ENCODE peak calls at places on chromosomes 2 and 18, in five cellular contexts. I is OCI-LY7, E is fibroblast of pulmonary artery, L is HFFc6, X is endothelial cell. R is an unnamed sample.

GRCh38 chr18:23540867-23541266 is 37.6 kb downstream of the RMC1 start:
- DNase-seq in L (no peak), E (peak), X (no peak), I (no peak), R (no peak)

GRCh38 chr18:22691988-22692710 is 241.0 kb upstream of the RBBP8 start:
- DNase-seq in I (no peak), L (peak), X (no peak), E (peak), R (peak)

GRCh38 chr2:46091004-46091403 is 206.2 kb upstream of the EPAS1 start:
- DNase-seq in E (no peak), L (no peak), I (no peak), X (no peak), R (no peak)

GRCh38 chr2:234203135-234203984 is 152.9 kb downstream of the SPP2 start:
- DNase-seq in I (no peak), X (no peak), E (peak), L (peak), R (peak)

GRCh38 chr2:168116448-168116847 is 130.9 kb downstream of the STK39 start:
- DNase-seq in L (no peak), I (no peak), X (peak), E (peak), R (no peak)

GRCh38 chr18:53152478-53152877 is 812.5 kb downstream of the DCC start:
- DNase-seq in L (no peak), E (no peak), X (no peak), I (no peak), R (no peak)

GRCh38 chr18:77059294-77059916 is 73.2 kb downstream of the MBP start:
- DNase-seq in X (peak), E (peak), I (peak), L (peak), R (peak)

GRCh38 chr2:238655974-238656722 is 191.7 kb upstream of the TWIST2 start:
- DNase-seq in L (no peak), I (no peak), E (no peak), X (no peak), R (peak)

GRCh38 chr2:8132371-8132831 is 549.5 kb upstream of the ID2 start:
- DNase-seq in I (no peak), X (no peak), E (no peak), L (no peak), R (no peak)

GRCh38 chr18:2655954-2656236 is 369 bp downstream of the SMCHD1 start:
- DNase-seq in X (no peak), I (no peak), E (no peak), L (no peak), R (no peak)

GRCh38 chr2:66587216-66587615 is 152.3 kb downstream of the MEIS1 start:
- DNase-seq in E (no peak), I (peak), X (peak), L (no peak), R (no peak)

GRCh38 chr2:239282448-239283287 is 118.2 kb downstream of the HDAC4 start:
- DNase-seq in L (no peak), I (no peak), E (no peak), X (no peak), R (no peak)

GRCh38 chr2:152740743-152741328 is 22.4 kb downstream of the ARL6IP6 start:
- DNase-seq in X (no peak), L (peak), E (peak), I (peak), R (peak)

GRCh38 chr2:218400167-218400929 is 680 bp downstream of the CTDSP1 start:
- DNase-seq in X (peak), L (no peak), E (no peak), I (peak), R (peak)

GRCh38 chr2:19609266-19609665 is 250.8 kb upstream of the OSR1 start:
- DNase-seq in I (no peak), X (no peak), E (no peak), L (no peak), R (no peak)
- TF ChIP-seq CTCF in I (no peak), X (no peak), E (no peak), L (no peak), R (no peak)

DNA sequence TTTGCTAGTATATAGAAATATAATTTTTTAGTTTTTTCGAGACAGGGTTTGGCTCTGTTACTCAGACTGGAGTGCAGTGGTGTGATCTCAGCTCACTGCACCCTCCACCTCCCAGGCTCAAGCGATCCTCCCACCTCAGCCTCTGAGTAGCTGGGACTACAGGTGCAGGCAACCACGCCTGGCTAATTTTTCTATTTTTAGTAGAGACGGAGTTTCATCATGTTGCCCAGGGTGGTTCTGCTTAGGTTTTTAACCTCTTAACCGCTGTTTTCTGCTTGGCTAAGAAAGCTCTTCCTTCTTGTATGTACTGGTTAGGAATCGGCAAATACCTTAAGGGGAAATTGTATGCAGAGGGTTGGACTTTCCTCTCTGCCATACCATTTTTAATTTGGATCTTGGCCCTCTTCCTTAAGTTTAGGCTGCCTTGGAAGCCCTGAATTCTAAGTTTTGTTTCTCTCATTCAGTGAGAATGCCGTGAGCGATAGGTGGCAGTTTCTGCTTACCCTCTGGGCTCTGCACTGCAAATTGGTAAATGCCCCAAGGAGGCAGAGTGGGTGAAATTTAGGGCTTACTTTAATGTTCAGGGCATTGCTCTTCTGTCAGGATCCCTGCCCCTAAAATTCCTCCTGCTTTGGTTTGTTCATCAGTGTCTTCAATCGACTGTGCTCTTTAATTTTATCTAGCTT is 32.3 kb downstream of the EML6 start:
- DNase-seq in L (no peak), I (peak), X (no peak), E (no peak), R (no peak)
- TF ChIP-seq CTCF in L (no peak), I (peak), X (no peak), E (no peak), R (no peak)

DNA sequence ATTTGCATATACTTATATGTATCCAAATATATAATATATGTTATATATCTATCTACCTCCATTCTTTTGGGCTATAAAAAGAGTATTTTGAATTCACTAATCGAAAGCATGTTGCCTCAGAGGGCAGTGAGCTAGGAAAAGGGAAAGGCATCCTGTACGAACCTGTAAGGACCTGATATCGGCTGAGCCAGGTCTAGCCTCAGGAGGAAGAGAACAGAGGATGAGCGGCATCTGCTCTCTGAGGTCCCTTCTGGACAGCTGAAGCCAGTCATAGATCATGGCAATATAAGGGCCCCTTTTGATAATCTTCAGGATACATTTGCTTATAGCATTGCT is 166.2 kb upstream of the STK17B start:
- DNase-seq in I (no peak), L (no peak), E (no peak), X (no peak), R (no peak)
- TF ChIP-seq CTCF in I (peak), L (peak), E (no peak), X (no peak), R (no peak)

DNA sequence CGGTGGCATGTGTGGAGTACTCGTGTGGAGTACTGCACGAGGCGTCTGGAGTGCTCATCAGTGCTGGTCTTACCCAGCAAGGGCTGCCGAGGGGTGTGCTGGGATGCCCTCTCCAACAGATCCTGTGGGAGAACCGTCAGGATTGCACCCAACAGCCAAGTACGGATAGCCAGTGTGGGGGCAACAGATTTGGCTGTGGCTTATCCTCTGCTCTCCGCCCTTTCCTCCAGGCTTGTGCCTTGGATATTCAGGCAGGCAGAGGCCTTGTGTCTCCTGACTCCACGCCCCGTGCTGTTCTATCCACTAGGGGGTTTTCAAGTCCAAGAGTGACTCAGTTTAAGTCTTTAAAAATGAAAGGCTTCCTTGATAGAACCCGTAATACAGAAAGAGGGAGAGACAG is 321.0 kb upstream of the HS6ST1 start:
- DNase-seq in E (no peak), L (no peak), I (no peak), X (no peak), R (no peak)
- TF ChIP-seq CTCF in E (no peak), L (no peak), I (no peak), X (no peak), R (no peak)

DNA sequence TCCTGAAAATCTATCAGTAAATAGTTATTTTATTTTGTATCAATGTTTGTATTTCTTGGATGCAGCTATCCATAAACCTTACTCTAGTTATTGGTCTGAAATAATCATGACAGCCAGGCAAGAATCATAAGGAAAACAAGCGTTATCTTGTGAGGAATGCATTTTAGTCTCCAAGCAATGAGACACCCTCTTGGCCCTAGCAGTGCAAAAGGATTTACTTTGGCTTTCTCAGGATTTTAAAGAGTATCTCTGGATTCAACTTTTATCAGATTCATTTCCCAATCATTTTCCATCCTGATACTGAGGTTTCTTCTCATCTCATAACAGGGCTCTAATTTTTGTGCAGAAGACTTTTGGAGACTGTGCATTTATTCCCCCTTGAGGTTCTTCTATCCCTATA is 480.8 kb downstream of the TMX3 start:
- DNase-seq in L (no peak), E (peak), I (no peak), X (no peak), R (no peak)
- TF ChIP-seq CTCF in L (no peak), E (no peak), I (no peak), X (no peak), R (no peak)

R was measured in foreskin fibroblast.